ENCODE peak calls at places on chromosome X, in four cellular contexts. P is HCT116, G is K562, C is HepG2. M is an unnamed sample.

GRCh38 chrX:121987163-121987562 is 939.8 kb downstream of the GLUD2 start:
- DNase-seq in C (no peak), G (no peak), P (no peak), M (no peak)

GRCh38 chrX:148517191-148517590 is 16.8 kb downstream of the AFF2 start:
- DNase-seq in G (no peak), C (no peak), P (no peak), M (no peak)

GRCh38 chrX:34612036-34612435 is 45.0 kb downstream of the TMEM47 start:
- DNase-seq in G (no peak), C (no peak), P (no peak), M (no peak)

GRCh38 chrX:111244238-111244750 is 26.0 kb downstream of the CAPN6 start:
- DNase-seq in P (peak; percentile 3), C (peak; percentile 0), G (no peak), M (no peak)

GRCh38 chrX:74238771-74239170 is 65.2 kb upstream of the ZCCHC13 start:
- DNase-seq in P (no peak), C (no peak), G (no peak), M (no peak)

GRCh38 chrX:115226929-115227328 is 7.0 kb downstream of the LRCH2 start:
- DNase-seq in G (no peak), P (peak; percentile 34), C (peak; percentile 33), M (peak; percentile 2)

GRCh38 chrX:153488231-153488914 is 6.4 kb upstream of the BGN start:
- DNase-seq in P (no peak), G (peak; percentile 18), C (peak; percentile 48), M (no peak)

GRCh38 chrX:68684291-68684918 is 36.9 kb downstream of the STARD8 start:
- DNase-seq in G (peak; percentile 23), P (no peak), C (no peak), M (no peak)

GRCh38 chrX:132270699-132271098 is 51.5 kb upstream of the RAP2C start:
- DNase-seq in G (no peak), P (no peak), C (no peak), M (no peak)

GRCh38 chrX:4935387-4935786 is 1221.9 kb upstream of the PRKX start:
- DNase-seq in C (no peak), G (no peak), P (no peak), M (no peak)

GRCh38 chrX:155027509-155028066 is 944 bp downstream of the FUNDC2 start:
- DNase-seq in C (peak; percentile 11), P (peak; percentile 23), G (no peak), M (peak; percentile 53)

GRCh38 chrX:139739138-139739537 is 31.2 kb upstream of the MCF2 start:
- DNase-seq in C (no peak), G (no peak), P (no peak), M (no peak)

GRCh38 chrX:125266153-125266660 is 53.5 kb upstream of the TEX13C start:
- DNase-seq in C (no peak), P (no peak), G (no peak), M (no peak)

GRCh38 chrX:76029385-76029784 is 143.5 kb upstream of the PBDC1 start:
- DNase-seq in P (no peak), C (no peak), G (peak; percentile 14), M (no peak)

GRCh38 chrX:63747331-63747730 is 37.7 kb downstream of the ARHGEF9 start:
- DNase-seq in P (no peak), G (no peak), C (no peak), M (no peak)

GRCh38 chrX:101682723-101683122 is 23.1 kb upstream of the ARMCX2 start:
- DNase-seq in C (no peak), G (no peak), P (no peak), M (no peak)

GRCh38 chrX:85611926-85612325 is 232.5 kb upstream of the POF1B start:
- DNase-seq in C (no peak), G (no peak), P (no peak), M (no peak)

GRCh38 chrX:152170621-152171020 is 32.2 kb upstream of the MAGEA10 start:
- DNase-seq in G (no peak), P (no peak), C (no peak), M (no peak)

GRCh38 chrX:134604701-134605271 is 53.5 kb downstream of the PLAC1 start:
- DNase-seq in G (no peak), P (peak; percentile 43), C (no peak), M (no peak)

GRCh38 chrX:136199365-136199764 is 51.8 kb downstream of the MAP7D3 start:
- DNase-seq in G (no peak), C (no peak), P (no peak), M (no peak)

GRCh38 chrX:22300130-22300529 is 27.4 kb downstream of the CBLL2 start:
- DNase-seq in C (no peak), G (no peak), P (peak; percentile 45), M (no peak)

GRCh38 chrX:31099536-31100090 is 27.8 kb upstream of the FTHL17 start:
- DNase-seq in G (no peak), C (no peak), P (no peak), M (no peak)

GRCh38 chrX:6910218-6910617 is 237.3 kb upstream of the STS start:
- DNase-seq in C (no peak), G (no peak), P (no peak), M (no peak)

GRCh38 chrX:136767104-136767941 is 13.4 kb downstream of the ARHGEF6 start:
- DNase-seq in G (peak; percentile 66), C (peak; percentile 1), P (no peak), M (no peak)

GRCh38 chrX:49618574-49618973 is 19.8 kb downstream of the GAGE1 start:
- DNase-seq in C (no peak), P (no peak), G (no peak), M (no peak)

GRCh38 chrX:125094901-125095300 is 224.8 kb upstream of the TEX13C start:
- DNase-seq in G (no peak), C (no peak), P (no peak), M (no peak)

GRCh38 chrX:15600071-15600470 is 689 bp downstream of the ACE2 start:
- DNase-seq in C (no peak), P (no peak), G (no peak), M (no peak)

GRCh38 chrX:16892504-16893362 is 22.6 kb upstream of the RBBP7 start:
- DNase-seq in P (peak; percentile 67), G (peak; percentile 66), C (peak; percentile 50), M (no peak)

GRCh38 chrX:16897445-16897844 is 27.3 kb upstream of the RBBP7 start:
- DNase-seq in G (no peak), C (no peak), P (no peak), M (no peak)
- TF ChIP-seq TCF7L2 in G (no peak), C (no peak), P (no peak), M (no peak)

GRCh38 chrX:2484721-2485459 is 15.9 kb downstream of the DHRSX start:
- DNase-seq in P (no peak), C (no peak), G (no peak), M (no peak)

GRCh38 chrX:2483398-2483797 is 17.4 kb downstream of the DHRSX start:
- DNase-seq in P (no peak), C (no peak), G (no peak), M (no peak)

GRCh38 chrX:2485789-2486345 is 14.9 kb downstream of the DHRSX start:
- DNase-seq in G (no peak), C (no peak), P (no peak), M (no peak)

GRCh38 chrX:2485460-2485753 is 15.4 kb downstream of the DHRSX start:
- DNase-seq in G (no peak), P (no peak), C (no peak), M (no peak)

DNA sequence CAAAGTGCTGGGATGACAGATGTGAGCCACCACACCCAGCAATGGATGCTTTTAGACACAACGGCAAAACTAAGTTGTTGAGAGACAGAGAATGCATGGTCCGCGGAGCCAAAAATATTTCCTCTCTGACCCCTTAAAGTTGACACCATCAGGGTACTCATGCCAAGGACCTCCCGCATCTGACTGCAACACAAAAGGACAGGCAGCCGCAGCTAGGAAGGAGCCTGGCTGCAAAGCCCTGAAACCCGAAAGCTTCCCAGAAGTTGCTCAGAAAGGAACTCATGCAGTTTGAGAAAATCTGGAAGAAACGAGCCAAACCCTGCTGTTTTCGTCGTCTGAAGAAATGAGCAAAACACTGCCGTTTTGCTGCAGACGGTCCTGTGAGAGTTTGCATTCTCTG is 16.5 kb downstream of the DHRSX start:
- DNase-seq in C (no peak), P (no peak), G (no peak), M (no peak)
- H3K27ac ChIP-seq in C (no peak overlapping the region), P (no peak overlapping the region), G (no peak overlapping the region), M (no peak overlapping the region)

GRCh38 chrX:48521353-48522243 is at the start of gene EBP:
- DNase-seq in C (peak; percentile 84), P (peak; percentile 88), G (peak; percentile 93), M (peak; percentile 58)
- TF ChIP-seq TCF7L2 in C (no peak), P (no peak), G (no peak), M (no peak)

GRCh38 chrX:41558531-41558930 is 111.4 kb downstream of the NYX start:
- DNase-seq in P (no peak), G (peak; percentile 14), C (no peak), M (no peak)

GRCh38 chrX:41563881-41564280 is 116.7 kb downstream of the NYX start:
- DNase-seq in P (no peak), G (no peak), C (no peak), M (no peak)

GRCh38 chrX:41559235-41559634 is 112.1 kb downstream of the NYX start:
- DNase-seq in G (no peak), C (no peak), P (no peak), M (no peak)

GRCh38 chrX:41559662-41560061 is 112.5 kb downstream of the NYX start:
- DNase-seq in P (no peak), C (no peak), G (peak; percentile 25), M (no peak)

DNA sequence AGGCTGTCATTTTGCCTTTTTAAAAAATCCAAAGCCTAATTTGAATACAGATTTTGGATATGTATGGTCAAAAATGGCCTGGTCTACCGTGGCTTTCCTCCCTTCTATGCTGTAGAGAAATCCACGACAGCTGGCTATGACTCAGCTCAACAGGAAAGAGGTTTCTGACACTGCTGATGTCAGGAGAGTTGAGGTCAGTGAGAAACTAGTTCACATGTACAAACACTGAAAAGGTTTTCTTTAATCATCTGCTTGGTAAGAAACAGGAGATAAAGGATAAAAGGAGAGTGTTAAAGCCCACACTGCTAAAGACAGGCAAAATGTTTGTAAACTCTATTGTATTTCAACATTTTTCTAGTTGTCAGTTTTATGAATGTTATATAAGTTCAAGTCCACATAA is 113.9 kb downstream of the NYX start:
- DNase-seq in C (no peak), P (no peak), G (peak; percentile 17), M (peak; percentile 10)
- H3K27ac ChIP-seq in C (no peak overlapping the region), P (no peak overlapping the region), G (peak overlapping the region; percentile 15), M (no peak overlapping the region)

GRCh38 chrX:18927558-18927957 is 56.4 kb downstream of the PHKA2 start:
- DNase-seq in G (no peak), P (no peak), C (no peak), M (no peak)
- TF ChIP-seq TCF7L2 in G (no peak), P (no peak), C (no peak), M (no peak)

DNA sequence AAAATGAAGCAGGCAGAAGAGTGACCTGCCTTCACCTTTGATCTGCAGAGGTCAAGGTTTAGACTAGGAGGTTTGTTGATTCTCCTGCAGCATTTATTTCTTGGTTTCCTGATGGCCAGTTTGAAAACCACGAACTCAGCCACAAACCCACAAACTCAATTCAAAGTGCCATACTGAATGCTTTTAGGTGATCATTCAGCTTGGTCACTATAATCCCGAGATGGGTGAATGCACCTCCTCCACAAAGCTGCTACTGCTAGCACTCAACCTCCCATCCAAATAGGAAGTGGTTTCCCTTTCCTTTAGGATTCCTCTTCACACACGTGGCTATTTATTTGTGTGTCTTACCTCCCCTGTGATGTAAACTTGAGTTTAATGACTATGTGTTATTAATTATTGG is 225.2 kb downstream of the MID1 start:
- DNase-seq in P (no peak), C (no peak), G (no peak), M (no peak)
- H3K27ac ChIP-seq in P (no peak overlapping the region), C (no peak overlapping the region), G (no peak overlapping the region), M (no peak overlapping the region)